ENCODE peak calls at places on chromosomes 6 and 20, in five cellular contexts. R is stomach; K is CD4-positive, alpha-beta T cell; O is fibroblast of lung; E is GM13976. F is an unnamed sample.

GRCh38 chr6:42404494-42404893 is 47.2 kb downstream of the TRERF1 start:
- DNase-seq in R (peak), K (peak), O (peak), E (no peak), F (peak)

GRCh38 chr6:170523256-170524187 is 29.6 kb downstream of the PSMB1 start:
- DNase-seq in R (no peak), K (no peak), O (no peak), E (no peak), F (no peak)

GRCh38 chr6:29071831-29072723 is 15.0 kb downstream of the OR2B3 start:
- DNase-seq in R (no peak), K (no peak), O (no peak), E (peak), F (no peak)

GRCh38 chr20:50298554-50299324 is 108.1 kb downstream of the CEBPB start:
- DNase-seq in R (no peak), K (no peak), O (no peak), E (no peak), F (no peak)

GRCh38 chr6:20755631-20756030 is 221.4 kb downstream of the CDKAL1 start:
- DNase-seq in R (no peak), K (no peak), O (peak), E (no peak), F (no peak)

GRCh38 chr20:36885355-36885754 is 9.4 kb downstream of the TLDC2 start:
- DNase-seq in R (no peak), K (no peak), O (peak), E (no peak), F (no peak)

GRCh38 chr6:105087571-105088211 is 92.1 kb downstream of the POPDC3 start:
- DNase-seq in R (peak), K (no peak), O (peak), E (peak), F (peak)

GRCh38 chr20:38302721-38303120 is 1.2 kb upstream of the BPI start:
- DNase-seq in R (no peak), K (no peak), O (no peak), E (no peak), F (no peak)

GRCh38 chr20:51029963-51030930 is 7.3 kb upstream of the KCNG1 start:
- DNase-seq in R (no peak), K (no peak), O (peak), E (no peak), F (no peak)

GRCh38 chr6:12718025-12718424 is 1.5 kb downstream of the PHACTR1 start:
- DNase-seq in R (no peak), K (no peak), O (no peak), E (no peak), F (peak)

GRCh38 chr20:38117635-38118034 is 47.4 kb downstream of the TGM2 start:
- DNase-seq in R (no peak), K (no peak), O (no peak), E (no peak), F (peak)

GRCh38 chr6:124490123-124490522 is 472.1 kb upstream of the RNF217 start:
- DNase-seq in R (no peak), K (no peak), O (no peak), E (no peak), F (peak)

GRCh38 chr20:47703748-47704147 is 81.5 kb downstream of the SULF2 start:
- DNase-seq in R (no peak), K (no peak), O (no peak), E (no peak), F (peak)

GRCh38 chr6:18044108-18044783 is 56.8 kb upstream of the KIF13A start:
- DNase-seq in R (no peak), K (no peak), O (no peak), E (no peak), F (no peak)

GRCh38 chr20:11564491-11564890 is 353.2 kb upstream of the BTBD3 start:
- DNase-seq in R (no peak), K (no peak), O (no peak), E (no peak), F (no peak)

GRCh38 chr6:137926207-137926731 is 59.2 kb downstream of the TNFAIP3 start:
- DNase-seq in R (no peak), K (no peak), O (peak), E (no peak), F (peak)

DNA sequence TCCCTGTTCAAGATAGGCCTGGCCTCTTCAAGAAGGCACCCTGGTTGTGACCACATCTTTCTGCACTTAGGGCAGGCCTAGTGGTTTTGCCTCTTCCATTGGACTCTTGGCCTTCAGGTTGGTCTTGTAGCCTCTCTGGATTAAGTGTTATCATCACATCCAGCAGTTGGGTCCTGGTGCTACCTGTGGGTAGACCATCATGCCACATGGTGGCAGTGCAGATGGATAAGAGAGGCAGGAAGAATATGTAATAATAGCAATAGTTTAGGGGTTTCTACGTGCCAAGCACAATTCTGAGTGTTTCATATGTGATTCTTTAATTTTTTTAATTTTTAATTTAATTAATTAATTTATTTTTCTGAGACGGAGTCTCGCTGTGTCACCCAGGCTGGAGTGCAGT is 28.5 kb upstream of the SNRPB2 start:
- DNase-seq in R (peak), K (peak), O (no peak), E (no peak), F (no peak)
- TF ChIP-seq CTCF in R (peak), K (peak), O (no peak), E (peak), F (no peak)

GRCh38 chr6:155519339-155519738 is 63.7 kb upstream of the NOX3 start:
- DNase-seq in R (no peak), K (no peak), O (no peak), E (no peak), F (no peak)
- TF ChIP-seq CTCF in R (no peak), K (no peak), O (no peak), E (no peak), F (no peak)

DNA sequence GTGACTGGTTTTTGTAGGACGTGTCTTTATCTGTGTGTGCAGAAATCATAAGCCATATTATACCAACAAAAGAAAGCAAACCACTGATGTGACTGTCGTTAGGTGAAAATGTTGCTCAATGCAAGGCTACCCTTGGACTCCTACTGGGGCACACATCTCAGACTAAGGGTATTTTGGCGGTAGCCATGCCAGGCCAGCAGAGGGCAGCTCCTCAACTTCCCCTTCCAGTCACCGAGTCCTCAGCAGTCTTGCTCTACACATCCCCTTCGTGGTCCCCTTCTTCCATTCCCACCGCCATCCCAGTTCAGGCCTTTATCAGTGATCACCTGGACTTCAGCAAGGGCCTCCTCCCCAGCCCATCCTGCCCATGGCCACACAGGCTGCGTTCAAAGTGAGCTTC is 113.7 kb upstream of the GGTLC1 start:
- DNase-seq in R (no peak), K (no peak), O (no peak), E (no peak), F (no peak)
- TF ChIP-seq CTCF in R (no peak), K (no peak), O (peak), E (peak), F (peak)

GRCh38 chr20:9878096-9878495 is 39.2 kb upstream of the PAK5 start:
- DNase-seq in R (no peak), K (no peak), O (no peak), E (no peak), F (no peak)

GRCh38 chr20:9884666-9885065 is 45.8 kb upstream of the PAK5 start:
- DNase-seq in R (no peak), K (no peak), O (no peak), E (no peak), F (no peak)

GRCh38 chr20:9886227-9886626 is 47.4 kb upstream of the PAK5 start:
- DNase-seq in R (no peak), K (no peak), O (peak), E (no peak), F (peak)

GRCh38 chr20:9889270-9889981 is 50.5 kb upstream of the PAK5 start:
- DNase-seq in R (no peak), K (no peak), O (no peak), E (peak), F (no peak)

GRCh38 chr20:9884061-9884460 is 45.2 kb upstream of the PAK5 start:
- DNase-seq in R (no peak), K (no peak), O (no peak), E (no peak), F (no peak)
- TF ChIP-seq CTCF in R (no peak), K (no peak), O (peak), E (no peak), F (no peak)

DNA sequence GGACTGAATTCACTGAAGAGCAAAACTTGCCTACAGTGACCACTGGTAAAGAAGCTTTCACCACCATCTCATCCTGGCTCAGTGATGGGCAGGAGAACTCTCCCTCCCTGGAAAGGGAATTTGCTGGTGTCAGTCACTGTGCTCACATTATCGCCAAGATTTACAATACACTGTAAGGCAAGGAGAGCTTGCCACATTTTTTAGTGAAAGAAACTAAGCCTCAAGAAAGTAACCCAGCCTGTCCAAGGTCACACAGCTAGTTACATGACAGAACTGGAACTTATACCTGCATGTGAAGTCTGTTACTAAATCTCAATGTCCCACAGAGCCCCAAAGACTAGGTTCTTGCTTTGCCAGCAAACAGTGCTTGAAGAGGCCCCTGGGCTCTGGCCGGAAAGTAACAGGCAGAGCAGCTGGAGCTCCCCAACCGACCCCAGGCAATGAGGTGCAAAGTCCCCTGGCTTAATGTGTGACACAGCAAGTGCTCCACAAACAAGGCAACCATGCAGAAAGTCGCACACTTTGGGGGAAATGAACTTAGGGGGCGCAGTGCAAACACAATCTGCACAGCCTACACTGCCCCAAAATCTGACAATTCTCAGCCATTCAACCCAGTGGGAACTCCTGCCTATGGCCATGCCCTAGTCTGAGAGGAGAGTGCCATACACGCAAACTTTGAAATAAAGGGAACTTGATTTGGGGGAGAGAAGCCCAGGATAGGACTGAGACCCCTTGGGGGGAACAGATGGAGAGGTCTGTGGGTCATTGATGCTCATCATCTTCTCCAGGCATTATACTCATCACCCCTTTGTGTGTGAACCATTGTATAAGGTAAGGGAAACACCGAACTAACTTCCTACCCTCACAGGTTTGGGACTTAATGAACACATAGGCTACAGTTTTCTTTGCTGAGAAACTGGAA is 1.9 kb downstream of the BCL2L1 start:
- DNase-seq in R (peak), K (no peak), O (no peak), E (no peak), F (no peak)
- TF ChIP-seq CTCF in R (no peak), K (no peak), O (peak), E (peak), F (no peak)

DNA sequence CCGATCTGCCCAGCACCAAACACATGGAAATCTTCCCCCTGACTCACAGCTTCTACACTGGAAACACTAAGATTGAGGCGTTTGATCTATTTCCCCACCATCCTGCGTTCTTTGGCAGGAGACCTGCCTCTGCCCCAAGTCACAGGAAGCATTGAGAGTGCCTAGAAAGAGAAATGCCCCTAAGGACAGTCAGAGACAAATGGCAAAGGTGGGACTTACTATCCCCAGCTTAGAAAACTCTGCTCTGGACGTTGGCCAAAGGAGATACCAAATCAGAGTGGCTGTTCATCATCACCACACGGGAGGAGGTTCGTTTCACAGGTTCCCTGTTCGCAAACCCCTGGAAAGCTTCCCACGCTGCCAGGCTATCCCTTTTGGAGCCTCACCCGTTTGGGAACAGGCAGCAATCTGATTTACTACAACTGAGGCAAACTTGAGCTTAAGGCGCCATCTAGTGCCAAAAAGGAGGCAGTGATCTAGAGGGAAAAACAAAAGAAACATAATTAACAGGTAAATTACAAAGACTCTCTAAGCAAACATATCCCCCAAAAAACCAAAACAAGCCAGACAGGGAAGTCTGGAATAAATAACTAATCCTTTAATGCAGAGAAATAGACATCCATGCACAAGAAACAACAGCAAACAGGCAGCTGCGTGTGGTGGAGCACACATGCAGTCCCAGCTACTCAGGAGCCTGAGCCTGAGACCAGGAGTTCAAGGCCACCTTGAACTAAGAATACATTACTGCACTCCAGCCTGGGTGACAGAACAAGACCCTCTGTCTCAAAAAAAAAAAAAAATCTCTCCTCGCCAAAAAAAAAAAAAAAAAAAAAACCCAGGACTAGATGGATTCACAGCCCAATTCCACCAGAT is 48.4 kb upstream of the SRSF6 start:
- DNase-seq in R (no peak), K (no peak), O (peak), E (no peak), F (no peak)
- TF ChIP-seq CTCF in R (no peak), K (peak), O (peak), E (peak), F (peak)

GRCh38 chr20:62804021-62804631 is 509 bp upstream of the OGFR start:
- DNase-seq in R (no peak), K (no peak), O (no peak), E (no peak), F (no peak)
- TF ChIP-seq CTCF in R (no peak), K (no peak), O (no peak), E (no peak), F (no peak)

GRCh38 chr6:130143709-130144108 is 79.0 kb downstream of the SAMD3 start:
- DNase-seq in R (no peak), K (no peak), O (no peak), E (no peak), F (no peak)

GRCh38 chr6:130147151-130147550 is 75.6 kb downstream of the SAMD3 start:
- DNase-seq in R (no peak), K (no peak), O (no peak), E (no peak), F (no peak)

GRCh38 chr6:130150906-130151305 is 71.8 kb downstream of the SAMD3 start:
- DNase-seq in R (no peak), K (no peak), O (no peak), E (no peak), F (no peak)

GRCh38 chr6:130152908-130153510 is 69.7 kb downstream of the SAMD3 start:
- DNase-seq in R (no peak), K (no peak), O (no peak), E (no peak), F (no peak)

DNA sequence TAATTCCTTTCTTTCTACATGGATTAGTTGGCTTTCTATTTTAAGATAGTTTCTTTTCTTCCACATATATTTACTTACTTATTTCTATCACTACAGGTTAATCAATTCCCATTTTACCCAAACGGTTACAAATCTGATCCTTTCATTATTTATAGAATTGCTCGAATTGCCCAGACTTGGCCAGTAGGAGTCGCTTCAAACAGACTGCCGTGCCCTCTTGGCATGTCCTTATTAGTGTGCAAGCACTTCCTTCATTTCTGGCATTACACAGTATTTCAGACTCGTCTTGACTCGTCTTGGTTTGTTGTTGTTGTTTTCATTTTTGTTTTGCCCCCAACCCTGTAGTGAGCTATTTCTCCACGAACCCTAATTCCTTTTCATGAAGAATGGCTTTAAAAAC is 74.6 kb downstream of the SAMD3 start:
- DNase-seq in R (no peak), K (no peak), O (no peak), E (no peak), F (no peak)
- TF ChIP-seq CTCF in R (no peak), K (no peak), O (peak), E (no peak), F (peak)

DNA sequence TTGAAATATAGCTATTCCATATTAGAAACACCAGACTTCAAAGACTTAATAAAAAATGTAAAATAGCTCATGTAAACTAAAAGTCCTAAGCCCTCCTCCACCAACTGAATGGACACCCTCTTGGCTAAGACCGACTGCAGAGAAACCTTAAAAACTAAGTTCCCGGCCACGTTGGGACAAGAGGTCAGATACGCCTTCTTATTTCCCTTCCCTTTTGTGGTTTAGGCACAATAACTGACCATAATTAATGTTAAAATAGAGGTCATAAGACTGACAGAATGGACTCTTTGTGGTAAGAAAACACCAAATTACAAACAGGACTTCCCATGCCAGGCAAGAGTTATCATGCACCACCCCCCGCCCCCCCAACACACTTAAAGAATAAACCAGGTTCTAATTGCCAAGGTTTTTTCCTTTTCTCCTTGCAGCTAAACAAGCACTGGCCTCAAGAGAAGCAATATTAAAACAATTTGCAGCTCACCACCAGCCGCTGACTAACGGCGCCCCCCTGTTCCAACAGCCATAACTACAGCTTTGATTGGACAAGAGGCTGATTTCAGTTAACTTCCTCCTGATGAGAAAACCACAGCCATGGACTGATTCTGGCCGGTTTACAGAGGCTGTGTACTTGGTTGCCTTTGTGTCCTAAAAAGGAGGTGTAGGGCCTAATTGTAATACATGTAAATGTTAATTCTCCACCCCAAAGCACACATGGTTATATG is 10.7 kb upstream of the LAMP5 start:
- DNase-seq in R (no peak), K (no peak), O (peak), E (no peak), F (peak)
- TF ChIP-seq CTCF in R (no peak), K (no peak), O (peak), E (no peak), F (no peak)

GRCh38 chr6:77313595-77313994 is 149.7 kb downstream of the HTR1B start:
- DNase-seq in R (no peak), K (no peak), O (no peak), E (no peak), F (no peak)
- TF ChIP-seq CTCF in R (no peak), K (no peak), O (no peak), E (no peak), F (no peak)